ENCODE peak calls at places on chromosomes 6 and 20, in ten cellular contexts. V is ascending aorta; P is aorta; M is NCI-H774; I is uterus; S is stimulated activated CD4-positive, alpha-beta T cell treated with anti-CD3 and anti-CD28 coated beads, TNF-alpha, amount 100 ng/mL, for 4 hours; Z is kidney epithelial cell; K is NCI-H1694; A is mesendoderm; J is cardiac muscle cell. C is an unnamed sample.

GRCh38 chr6:154399097-154399496 is 42.5 kb upstream of the IPCEF1 start:
- DNase-seq in K (no peak), M (no peak), A (no peak), I (no peak), Z (no peak), V (no peak), J (peak), P (no peak), S (no peak), C (peak)

GRCh38 chr6:51579013-51579412 is 508.4 kb downstream of the PKHD1 start:
- DNase-seq in I (no peak), J (no peak), V (no peak), A (no peak), Z (no peak), M (no peak), S (no peak), K (no peak), P (no peak), C (no peak)

GRCh38 chr20:37200926-37201826 is 21.8 kb upstream of the MROH8 start:
- DNase-seq in J (no peak), A (no peak), K (no peak), Z (no peak), V (no peak), M (no peak), P (no peak), S (no peak), I (no peak), C (no peak)

GRCh38 chr20:23687986-23688385 is 852 bp downstream of the CST4 start:
- DNase-seq in I (no peak), J (no peak), P (no peak), K (no peak), Z (no peak), S (no peak), V (peak), M (no peak), A (no peak), C (no peak)

GRCh38 chr6:169162968-169163903 is 90.4 kb downstream of the THBS2 start:
- DNase-seq in P (peak), I (no peak), A (no peak), M (no peak), Z (peak), S (no peak), J (peak), V (peak), K (no peak), C (peak)

GRCh38 chr20:32524871-32525501 is 60.1 kb downstream of the NOL4L start:
- DNase-seq in Z (no peak), A (no peak), I (no peak), V (peak), P (peak), J (no peak), S (no peak), K (no peak), M (peak), C (no peak)

GRCh38 chr20:19726126-19726525 is 31.9 kb upstream of the RIN2 start:
- DNase-seq in I (no peak), P (no peak), K (no peak), S (no peak), Z (no peak), J (peak), V (no peak), A (no peak), M (no peak), C (peak)

GRCh38 chr6:41404221-41404866 is 68.9 kb downstream of the NCR2 start:
- DNase-seq in M (no peak), K (no peak), I (no peak), V (no peak), J (no peak), A (no peak), P (no peak), S (no peak), Z (no peak), C (no peak)

GRCh38 chr6:5112065-5112799 is 27.1 kb downstream of the PPP1R3G start:
- DNase-seq in P (no peak), J (peak), S (no peak), V (no peak), Z (no peak), M (no peak), K (no peak), I (no peak), A (no peak), C (peak)

GRCh38 chr6:116205318-116205717 is 48.6 kb downstream of the TSPYL4 start:
- DNase-seq in V (no peak), P (no peak), I (no peak), M (no peak), K (no peak), A (no peak), Z (no peak), J (peak), S (no peak), C (peak)

GRCh38 chr6:131654326-131654725 is 17.2 kb downstream of the ENPP3 start:
- DNase-seq in A (peak), M (no peak), S (no peak), P (no peak), V (no peak), J (no peak), Z (no peak), K (no peak), I (no peak), C (no peak)

GRCh38 chr6:125815050-125815910 is 24.5 kb downstream of the NCOA7 start:
- DNase-seq in M (no peak), J (peak), A (no peak), P (no peak), S (no peak), K (no peak), I (no peak), V (no peak), Z (no peak), C (peak)

GRCh38 chr6:161100072-161100471 is 108.5 kb downstream of the MAP3K4 start:
- DNase-seq in J (no peak), I (no peak), P (no peak), V (no peak), K (no peak), M (no peak), A (no peak), Z (peak), S (no peak), C (no peak)

GRCh38 chr6:95091823-95092436 is 485.4 kb upstream of the MANEA start:
- DNase-seq in S (no peak), K (peak), Z (peak), J (peak), I (no peak), V (no peak), M (peak), P (no peak), A (peak), C (peak)

GRCh38 chr6:56400273-56400672 is 152.9 kb upstream of the COL21A1 start:
- DNase-seq in A (no peak), K (no peak), M (no peak), S (no peak), I (no peak), J (no peak), Z (peak), P (no peak), V (no peak), C (no peak)

GRCh38 chr20:41483553-41483930 is 116.9 kb upstream of the EMILIN3 start:
- DNase-seq in P (no peak), Z (no peak), I (no peak), K (no peak), J (no peak), A (no peak), V (no peak), S (no peak), M (no peak), C (peak)

GRCh38 chr20:42010090-42010489 is 391.9 kb upstream of the CHD6 start:
- DNase-seq in J (no peak), I (no peak), M (no peak), Z (no peak), V (no peak), P (no peak), K (no peak), A (peak), S (no peak), C (no peak)

GRCh38 chr6:26172496-26172958 is 85.3 kb downstream of the HFE start:
- DNase-seq in J (peak), V (no peak), M (no peak), I (no peak), K (peak), S (no peak), A (peak), P (no peak), Z (no peak), C (peak)

GRCh38 chr6:109296305-109296915 is 85.9 kb downstream of the CD164 start:
- DNase-seq in I (no peak), P (no peak), V (no peak), M (peak), A (no peak), S (no peak), J (no peak), K (no peak), Z (no peak), C (no peak)

GRCh38 chr6:124970763-124971162 is 8.5 kb downstream of the RNF217 start:
- DNase-seq in Z (no peak), K (no peak), A (no peak), M (no peak), J (no peak), V (no peak), P (no peak), S (no peak), I (no peak), C (no peak)

GRCh38 chr6:136763716-136764521 is 28.4 kb downstream of the MAP3K5 start:
- DNase-seq in V (no peak), I (no peak), A (no peak), J (no peak), S (no peak), M (no peak), P (no peak), K (no peak), Z (no peak), C (no peak)

GRCh38 chr6:81759782-81760181 is 7.3 kb upstream of the TENT5A start:
- DNase-seq in V (no peak), S (no peak), J (peak), I (no peak), A (no peak), K (no peak), M (no peak), P (no peak), Z (no peak), C (peak)

GRCh38 chr20:39452583-39453193 is 490.5 kb downstream of the DHX35 start:
- DNase-seq in K (no peak), P (no peak), Z (no peak), V (no peak), J (no peak), S (no peak), I (no peak), M (no peak), A (no peak), C (no peak)

GRCh38 chr6:151330130-151330715 is 61.1 kb downstream of the ZBTB2 start:
- DNase-seq in P (no peak), J (peak), Z (no peak), A (no peak), V (no peak), K (no peak), I (no peak), S (no peak), M (no peak), C (peak)

GRCh38 chr6:25280617-25280990 is 1.4 kb downstream of the CARMIL1 start:
- DNase-seq in A (no peak), I (no peak), Z (no peak), P (no peak), M (no peak), J (peak), V (no peak), S (no peak), K (no peak), C (peak)

GRCh38 chr20:37376791-37377190 is 30.9 kb downstream of the SRC start:
- DNase-seq in Z (no peak), K (no peak), I (no peak), J (no peak), A (no peak), V (peak), P (no peak), M (no peak), S (no peak), C (no peak)

GRCh38 chr6:169008641-169009040 is 245.0 kb downstream of the THBS2 start:
- DNase-seq in J (peak), V (no peak), P (no peak), K (no peak), A (peak), S (no peak), Z (no peak), I (no peak), M (no peak), C (no peak)

GRCh38 chr6:45105170-45105820 is 222.8 kb upstream of the RUNX2 start:
- DNase-seq in Z (no peak), V (no peak), A (no peak), J (no peak), K (no peak), P (no peak), M (no peak), I (no peak), S (no peak), C (no peak)

GRCh38 chr20:24701027-24701426 is 231.6 kb downstream of the SYNDIG1 start:
- DNase-seq in S (no peak), V (no peak), A (no peak), M (no peak), J (no peak), I (no peak), P (peak), K (no peak), Z (no peak), C (no peak)

GRCh38 chr6:66421570-66421969 is 714.5 kb upstream of the EYS start:
- DNase-seq in P (no peak), K (no peak), V (no peak), M (no peak), Z (no peak), A (peak), S (no peak), J (peak), I (no peak), C (no peak)

GRCh38 chr20:1968958-1969357 is 24.9 kb downstream of the PDYN start:
- DNase-seq in K (no peak), A (no peak), J (no peak), S (no peak), P (no peak), M (no peak), I (no peak), V (no peak), Z (no peak), C (no peak)

C was measured in fibroblast of the aortic adventitia.